ENCODE peak calls at places on chromosomes 5 and 9, in five cellular contexts. One of them, this sample, is unnamed.

GRCh38 chr5:140005145-140005591 is 37.9 kb downstream of the NRG2 start:
- DNase-seq in AG04450: no peak
- DNase-seq in Calu3: no peak
- DNase-seq in upper lobe of right lung: no peak
- DNase-seq in kidney: no peak
- DNase-seq in this sample: no peak

GRCh38 chr9:111597852-111598729 is 1.4 kb downstream of the PTGR1 start:
- DNase-seq in upper lobe of right lung: peak
- DNase-seq in Calu3: peak
- DNase-seq in AG04450: no peak
- DNase-seq in kidney: peak
- DNase-seq in this sample: peak

GRCh38 chr5:73515232-73515631 is 17.0 kb downstream of the BTF3 start:
- DNase-seq in upper lobe of right lung: no peak
- DNase-seq in Calu3: peak
- DNase-seq in kidney: no peak
- DNase-seq in AG04450: no peak
- DNase-seq in this sample: peak

GRCh38 chr9:755454-756381 is 85.8 kb upstream of the DMRT1 start:
- DNase-seq in AG04450: peak
- DNase-seq in upper lobe of right lung: no peak
- DNase-seq in Calu3: no peak
- DNase-seq in kidney: no peak
- DNase-seq in this sample: no peak

GRCh38 chr9:95138474-95138873 is 179.0 kb downstream of the FANCC start:
- DNase-seq in AG04450: no peak
- DNase-seq in Calu3: no peak
- DNase-seq in upper lobe of right lung: no peak
- DNase-seq in kidney: no peak
- DNase-seq in this sample: no peak

GRCh38 chr5:15499528-15500325 is at the start of gene FBXL7:
- DNase-seq in upper lobe of right lung: peak
- DNase-seq in kidney: peak
- DNase-seq in Calu3: no peak
- DNase-seq in AG04450: peak
- DNase-seq in this sample: peak

GRCh38 chr5:74895906-74896305 is 29.7 kb upstream of the FAM169A start:
- DNase-seq in upper lobe of right lung: peak
- DNase-seq in kidney: no peak
- DNase-seq in AG04450: peak
- DNase-seq in Calu3: no peak
- DNase-seq in this sample: peak

GRCh38 chr9:108205276-108205675 is 650.5 kb downstream of the ACTL7B start:
- DNase-seq in AG04450: no peak
- DNase-seq in Calu3: no peak
- DNase-seq in kidney: no peak
- DNase-seq in upper lobe of right lung: no peak
- DNase-seq in this sample: no peak

GRCh38 chr9:93252116-93252780 is 68.3 kb downstream of the WNK2 start:
- DNase-seq in kidney: peak
- DNase-seq in AG04450: no peak
- DNase-seq in upper lobe of right lung: peak
- DNase-seq in Calu3: no peak
- DNase-seq in this sample: no peak

GRCh38 chr5:59542841-59543825 is 350.4 kb downstream of the PDE4D start:
- DNase-seq in AG04450: no peak
- DNase-seq in upper lobe of right lung: no peak
- DNase-seq in kidney: peak
- DNase-seq in Calu3: no peak
- DNase-seq in this sample: peak

GRCh38 chr9:136820947-136821332 is 13.2 kb downstream of the RABL6 start:
- DNase-seq in kidney: peak
- DNase-seq in AG04450: no peak
- DNase-seq in upper lobe of right lung: no peak
- DNase-seq in Calu3: no peak
- DNase-seq in this sample: no peak

GRCh38 chr5:50687548-50687947 is 21.1 kb downstream of the PARP8 start:
- DNase-seq in AG04450: no peak
- DNase-seq in Calu3: no peak
- DNase-seq in upper lobe of right lung: no peak
- DNase-seq in kidney: no peak
- DNase-seq in this sample: no peak

GRCh38 chr5:53469946-53470687 is 10.3 kb upstream of the FST start:
- DNase-seq in upper lobe of right lung: no peak
- DNase-seq in kidney: no peak
- DNase-seq in AG04450: no peak
- DNase-seq in Calu3: no peak
- DNase-seq in this sample: no peak

GRCh38 chr9:91074866-91075265 is 273.2 kb downstream of the SYK start:
- DNase-seq in AG04450: no peak
- DNase-seq in Calu3: no peak
- DNase-seq in upper lobe of right lung: no peak
- DNase-seq in kidney: no peak
- DNase-seq in this sample: no peak

GRCh38 chr9:16031971-16032370 is 479.1 kb downstream of the CCDC171 start:
- DNase-seq in Calu3: no peak
- DNase-seq in kidney: no peak
- DNase-seq in upper lobe of right lung: no peak
- DNase-seq in AG04450: no peak
- DNase-seq in this sample: no peak

GRCh38 chr9:129141066-129142041 is 30.1 kb downstream of the PTPA start:
- DNase-seq in kidney: no peak
- DNase-seq in AG04450: peak
- DNase-seq in Calu3: no peak
- DNase-seq in upper lobe of right lung: no peak
- DNase-seq in this sample: peak

GRCh38 chr5:87004101-87004500 is 263.6 kb upstream of the RASA1 start:
- DNase-seq in kidney: no peak
- DNase-seq in AG04450: no peak
- DNase-seq in Calu3: no peak
- DNase-seq in upper lobe of right lung: no peak
- DNase-seq in this sample: no peak

GRCh38 chr9:112380102-112380581 is at the start of gene HSDL2:
- DNase-seq in upper lobe of right lung: no peak
- DNase-seq in Calu3: no peak
- DNase-seq in kidney: no peak
- DNase-seq in AG04450: no peak
- DNase-seq in this sample: peak

GRCh38 chr5:168042284-168043080 is 249.0 kb upstream of the WWC1 start:
- DNase-seq in AG04450: no peak
- DNase-seq in upper lobe of right lung: no peak
- DNase-seq in Calu3: no peak
- DNase-seq in kidney: no peak
- DNase-seq in this sample: no peak

GRCh38 chr5:127290946-127291763 is 559 bp downstream of the MEGF10 start:
- DNase-seq in AG04450: no peak
- DNase-seq in Calu3: no peak
- DNase-seq in upper lobe of right lung: no peak
- DNase-seq in kidney: no peak
- DNase-seq in this sample: peak

GRCh38 chr5:113202904-113203716 is 226.5 kb downstream of the DCP2 start:
- DNase-seq in kidney: no peak
- DNase-seq in AG04450: no peak
- DNase-seq in upper lobe of right lung: no peak
- DNase-seq in Calu3: peak
- DNase-seq in this sample: no peak

GRCh38 chr5:151351675-151352074 is 4.3 kb upstream of the SLC36A2 start:
- DNase-seq in Calu3: no peak
- DNase-seq in upper lobe of right lung: no peak
- DNase-seq in kidney: no peak
- DNase-seq in AG04450: no peak
- DNase-seq in this sample: no peak

GRCh38 chr5:107196500-107196899 is 474.2 kb downstream of the EFNA5 start:
- DNase-seq in upper lobe of right lung: no peak
- DNase-seq in kidney: no peak
- DNase-seq in Calu3: no peak
- DNase-seq in AG04450: no peak
- DNase-seq in this sample: no peak

GRCh38 chr9:131082774-131083512 is 13.4 kb upstream of the AIF1L start:
- DNase-seq in Calu3: no peak
- DNase-seq in AG04450: no peak
- DNase-seq in kidney: no peak
- DNase-seq in upper lobe of right lung: no peak
- DNase-seq in this sample: no peak
- TF ChIP-seq CTCF in Calu3: no peak
- TF ChIP-seq CTCF in AG04450: no peak
- TF ChIP-seq CTCF in kidney: no peak
- TF ChIP-seq CTCF in upper lobe of right lung: no peak
- TF ChIP-seq CTCF in this sample: no peak

GRCh38 chr9:130634191-130634768 is 30.1 kb upstream of the PRDM12 start:
- DNase-seq in upper lobe of right lung: peak
- DNase-seq in AG04450: no peak
- DNase-seq in kidney: no peak
- DNase-seq in Calu3: no peak
- DNase-seq in this sample: no peak

GRCh38 chr9:130634801-130635200 is 29.6 kb upstream of the PRDM12 start:
- DNase-seq in kidney: no peak
- DNase-seq in AG04450: no peak
- DNase-seq in Calu3: no peak
- DNase-seq in upper lobe of right lung: peak
- DNase-seq in this sample: no peak

GRCh38 chr9:130632081-130632710 is 32.2 kb upstream of the PRDM12 start:
- DNase-seq in upper lobe of right lung: peak
- DNase-seq in AG04450: no peak
- DNase-seq in kidney: no peak
- DNase-seq in Calu3: no peak
- DNase-seq in this sample: no peak

GRCh38 chr9:130632841-130633240 is 31.6 kb upstream of the PRDM12 start:
- DNase-seq in upper lobe of right lung: no peak
- DNase-seq in AG04450: no peak
- DNase-seq in kidney: no peak
- DNase-seq in Calu3: no peak
- DNase-seq in this sample: no peak

DNA sequence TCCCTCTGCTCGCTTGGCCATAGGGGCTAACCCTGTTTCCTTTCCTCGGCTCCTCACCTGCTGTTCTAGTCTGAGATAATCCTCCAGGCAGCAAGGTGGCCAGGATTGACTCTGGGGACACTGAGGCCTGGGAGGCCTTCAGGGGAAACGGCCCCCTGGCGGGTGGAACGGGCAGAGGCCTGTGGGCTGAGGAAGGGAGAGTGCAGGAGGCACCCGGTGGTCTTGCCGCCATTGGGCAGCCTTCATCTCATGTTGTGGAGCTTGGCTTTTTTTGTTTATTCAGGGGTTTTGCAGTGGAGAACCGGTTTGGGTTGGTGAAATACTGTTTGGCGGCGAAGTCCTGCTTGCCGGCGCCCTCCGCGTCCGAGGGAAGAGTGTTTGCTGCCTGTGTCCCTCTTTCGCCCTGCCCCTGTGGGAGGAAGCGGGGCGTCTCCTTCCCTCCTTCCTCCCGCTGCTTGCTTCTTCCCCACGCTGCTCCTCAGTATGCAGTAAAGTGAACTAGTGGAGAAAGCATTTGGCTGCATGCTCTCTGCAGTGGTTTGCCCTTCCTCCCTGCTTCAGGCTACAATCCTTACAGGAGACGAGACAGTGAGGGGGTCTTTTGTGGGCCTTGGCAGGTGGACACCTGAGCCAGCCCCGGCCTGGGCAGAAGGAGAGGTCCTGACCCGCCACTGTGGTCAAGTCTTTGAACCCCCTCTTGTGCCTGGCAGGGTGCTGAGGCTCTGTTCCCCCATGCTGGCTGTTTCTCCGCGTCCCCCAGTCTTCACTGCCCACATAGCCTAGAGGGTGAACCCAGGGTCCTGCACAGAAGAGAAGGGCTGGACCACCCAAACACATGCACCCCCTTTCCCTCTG is 30.8 kb upstream of the PRDM12 start:
- DNase-seq in kidney: no peak
- DNase-seq in AG04450: no peak
- DNase-seq in Calu3: no peak
- DNase-seq in upper lobe of right lung: peak
- DNase-seq in this sample: no peak
- TF ChIP-seq CTCF in kidney: no peak
- TF ChIP-seq CTCF in AG04450: no peak
- TF ChIP-seq CTCF in Calu3: no peak
- TF ChIP-seq CTCF in upper lobe of right lung: no peak
- TF ChIP-seq CTCF in this sample: no peak

GRCh38 chr9:121985792-121986494 is 107.2 kb downstream of the TTLL11 start:
- DNase-seq in upper lobe of right lung: no peak
- DNase-seq in AG04450: no peak
- DNase-seq in Calu3: no peak
- DNase-seq in kidney: peak
- DNase-seq in this sample: no peak
- TF ChIP-seq CTCF in upper lobe of right lung: no peak
- TF ChIP-seq CTCF in AG04450: no peak
- TF ChIP-seq CTCF in Calu3: no peak
- TF ChIP-seq CTCF in kidney: no peak
- TF ChIP-seq CTCF in this sample: no peak

GRCh38 chr9:117541192-117541591 is 126.3 kb upstream of the ASTN2 start:
- DNase-seq in AG04450: no peak
- DNase-seq in kidney: no peak
- DNase-seq in Calu3: no peak
- DNase-seq in upper lobe of right lung: no peak
- DNase-seq in this sample: no peak

GRCh38 chr9:117535439-117535838 is 120.6 kb upstream of the ASTN2 start:
- DNase-seq in upper lobe of right lung: no peak
- DNase-seq in Calu3: no peak
- DNase-seq in kidney: no peak
- DNase-seq in AG04450: no peak
- DNase-seq in this sample: no peak
- TF ChIP-seq CTCF in upper lobe of right lung: no peak
- TF ChIP-seq CTCF in Calu3: no peak
- TF ChIP-seq CTCF in kidney: no peak
- TF ChIP-seq CTCF in AG04450: no peak
- TF ChIP-seq CTCF in this sample: no peak

GRCh38 chr5:88142801-88143692 is 125.6 kb downstream of the TMEM161B start:
- DNase-seq in Calu3: no peak
- DNase-seq in AG04450: no peak
- DNase-seq in upper lobe of right lung: no peak
- DNase-seq in kidney: no peak
- DNase-seq in this sample: peak

GRCh38 chr5:88140396-88140862 is 128.2 kb downstream of the TMEM161B start:
- DNase-seq in AG04450: no peak
- DNase-seq in Calu3: peak
- DNase-seq in upper lobe of right lung: peak
- DNase-seq in kidney: peak
- DNase-seq in this sample: no peak

GRCh38 chr5:88141695-88141979 is 127.0 kb downstream of the TMEM161B start:
- DNase-seq in kidney: no peak
- DNase-seq in upper lobe of right lung: no peak
- DNase-seq in AG04450: no peak
- DNase-seq in Calu3: no peak
- DNase-seq in this sample: no peak

GRCh38 chr5:88143693-88144218 is 124.9 kb downstream of the TMEM161B start:
- DNase-seq in AG04450: no peak
- DNase-seq in kidney: peak
- DNase-seq in Calu3: no peak
- DNase-seq in upper lobe of right lung: no peak
- DNase-seq in this sample: no peak

GRCh38 chr5:88140863-88141694 is 127.6 kb downstream of the TMEM161B start:
- DNase-seq in upper lobe of right lung: peak
- DNase-seq in AG04450: peak
- DNase-seq in kidney: peak
- DNase-seq in Calu3: peak
- DNase-seq in this sample: peak
- TF ChIP-seq CTCF in upper lobe of right lung: peak
- TF ChIP-seq CTCF in AG04450: peak
- TF ChIP-seq CTCF in kidney: peak
- TF ChIP-seq CTCF in Calu3: peak
- TF ChIP-seq CTCF in this sample: peak

This sample was measured in transverse colon.